ENCODE peak calls at places on chromosomes 16 and 17, in ten cellular contexts. F is IMR-90; P is sigmoid colon; W is left ventricle myocardium superior; Q is pancreas; U is AG09309; S is GM04503; O is mucosa of descending colon; X is stromal cell of bone marrow; L is central memory CD4-positive, alpha-beta T cell. I is an unnamed sample.

GRCh38 chr17:17137731-17138585 is 68.2 kb downstream of the PLD6 start:
- DNase-seq in O (peak), W (no peak), F (no peak), L (no peak), Q (no peak), P (no peak), S (no peak), X (no peak), U (no peak), I (no peak)

GRCh38 chr17:63966646-63967265 is 6.0 kb downstream of the SCN4A start:
- DNase-seq in F (no peak), L (peak), Q (no peak), S (no peak), P (no peak), O (no peak), X (no peak), U (no peak), W (no peak), I (no peak)

GRCh38 chr16:87499189-87499486 is 6.3 kb upstream of the ZCCHC14 start:
- DNase-seq in P (no peak), O (no peak), W (no peak), Q (no peak), S (peak), F (peak), U (peak), L (no peak), X (peak), I (peak)

GRCh38 chr16:52494145-52494544 is 52.8 kb downstream of the TOX3 start:
- DNase-seq in W (no peak), P (no peak), S (no peak), Q (no peak), L (no peak), F (no peak), X (no peak), U (no peak), O (no peak), I (no peak)

GRCh38 chr16:67882374-67883145 is 2.1 kb upstream of the NRN1L start:
- DNase-seq in S (no peak), W (peak), U (no peak), F (no peak), L (no peak), O (no peak), P (no peak), Q (no peak), X (no peak), I (no peak)

GRCh38 chr16:979859-980594 is 1.5 kb upstream of the SOX8 start:
- DNase-seq in P (no peak), S (no peak), W (no peak), U (no peak), L (no peak), F (no peak), X (no peak), O (no peak), Q (no peak), I (no peak)

GRCh38 chr16:48160575-48160974 is 4.8 kb upstream of the ABCC12 start:
- DNase-seq in S (no peak), F (no peak), W (no peak), L (no peak), Q (no peak), O (no peak), U (no peak), P (no peak), X (no peak), I (no peak)

GRCh38 chr16:17304814-17305169 is 166.0 kb downstream of the XYLT1 start:
- DNase-seq in L (no peak), S (no peak), P (peak), Q (peak), U (no peak), X (no peak), O (no peak), W (no peak), F (peak), I (no peak)

GRCh38 chr17:76153640-76154039 is 12.6 kb upstream of the FOXJ1 start:
- DNase-seq in X (no peak), Q (no peak), O (no peak), F (peak), U (no peak), W (no peak), S (no peak), P (peak), L (no peak), I (peak)

GRCh38 chr17:79414063-79414462 is 196.8 kb downstream of the RBFOX3 start:
- DNase-seq in P (no peak), X (no peak), O (no peak), W (no peak), F (no peak), S (no peak), L (no peak), Q (no peak), U (no peak), I (no peak)

GRCh38 chr16:46763147-46763546 is 15.0 kb upstream of the MYLK3 start:
- DNase-seq in U (no peak), W (peak), X (no peak), L (no peak), F (no peak), S (no peak), O (no peak), Q (no peak), P (no peak), I (no peak)

GRCh38 chr17:83145358-83145738 is 65.9 kb downstream of the METRNL start:
- DNase-seq in Q (no peak), U (no peak), O (no peak), X (no peak), W (no peak), P (peak), F (no peak), L (no peak), S (no peak), I (no peak)

GRCh38 chr17:82663381-82664275 is 15.4 kb upstream of the WDR45B start:
- DNase-seq in F (no peak), X (no peak), L (no peak), P (no peak), Q (no peak), W (no peak), S (no peak), O (peak), U (no peak), I (no peak)

GRCh38 chr17:69358688-69359596 is 32.0 kb upstream of the ABCA5 start:
- DNase-seq in Q (no peak), S (no peak), O (no peak), F (no peak), W (no peak), P (no peak), X (no peak), U (no peak), L (no peak), I (no peak)

GRCh38 chr16:67147437-67148140 is 3.2 kb downstream of the B3GNT9 start:
- DNase-seq in L (no peak), U (no peak), P (no peak), O (no peak), S (no peak), F (no peak), X (no peak), W (no peak), Q (no peak), I (no peak)

GRCh38 chr16:10885246-10885645 is 8.2 kb downstream of the CIITA start:
- DNase-seq in P (no peak), Q (no peak), F (no peak), L (no peak), S (no peak), W (no peak), U (no peak), X (no peak), O (no peak), I (no peak)